ENCODE peak calls at places on chromosomes 7 and 10, in nine cellular contexts. J, X, L, H, Z, K, Y, A and M are unnamed samples. For H3K4me1, the result is how much of the 10 kb centered on the place peaks cover.

GRCh38 chr10:18117272-18117671 is 23.0 kb upstream of the CACNB2 start:
- DNase-seq in J (no peak), X (no peak), L (no peak), H (no peak), Z (no peak), K (no peak), Y (no peak), A (no peak), M (no peak)

GRCh38 chr7:120190566-120190965 is 82.4 kb upstream of the KCND2 start:
- DNase-seq in J (no peak), X (no peak), L (no peak), H (no peak), Z (no peak), K (no peak), Y (no peak), A (no peak), M (no peak)

GRCh38 chr7:38716397-38716796 is 85.2 kb upstream of the AMPH start:
- DNase-seq in J (no peak), X (no peak), L (no peak), H (no peak), Z (no peak), K (no peak), Y (no peak), A (no peak), M (no peak)

GRCh38 chr7:73442903-73443542 is 9.4 kb downstream of the FZD9 start:
- DNase-seq in J (no peak), X (no peak), L (no peak), H (no peak), Z (no peak), K (no peak), Y (no peak), A (no peak), M (no peak)

GRCh38 chr7:11228515-11228914 is 254.8 kb downstream of the PHF14 start:
- DNase-seq in J (no peak), X (no peak), L (peak), H (peak), Z (peak), K (peak), Y (peak), A (no peak), M (no peak)

GRCh38 chr10:101208543-101208942 is 20.7 kb downstream of the LBX1 start:
- DNase-seq in J (no peak), X (no peak), L (no peak), H (no peak), Z (no peak), K (no peak), Y (no peak), A (no peak), M (no peak)

GRCh38 chr10:69839696-69840345 is 38.1 kb downstream of the COL13A1 start:
- DNase-seq in J (no peak), X (no peak), L (no peak), H (no peak), Z (no peak), K (no peak), Y (no peak), A (no peak), M (no peak)

GRCh38 chr10:47421057-47421952 is 37.2 kb upstream of the ZNF488 start:
- DNase-seq in J (no peak), X (no peak), L (no peak), H (no peak), Z (no peak), K (no peak), Y (no peak), A (no peak), M (no peak)

GRCh38 chr10:95531994-95532399 is 29.2 kb downstream of the SORBS1 start:
- DNase-seq in J (no peak), X (no peak), L (no peak), H (no peak), Z (no peak), K (no peak), Y (no peak), A (no peak), M (no peak)

GRCh38 chr10:71694567-71694968 is 25.0 kb downstream of the C10orf105 start:
- DNase-seq in J (no peak), X (peak), L (peak), H (no peak), Z (peak), K (no peak), Y (peak), A (peak), M (peak)

GRCh38 chr7:129262333-129262732 is 37.5 kb downstream of the AHCYL2 start:
- DNase-seq in J (no peak), X (peak), L (no peak), H (no peak), Z (no peak), K (no peak), Y (no peak), A (no peak), M (no peak)

GRCh38 chr7:129256221-129256620 is 31.4 kb downstream of the AHCYL2 start:
- DNase-seq in J (no peak), X (no peak), L (no peak), H (no peak), Z (no peak), K (no peak), Y (no peak), A (no peak), M (no peak)

GRCh38 chr7:129257168-129257567 is 32.3 kb downstream of the AHCYL2 start:
- DNase-seq in J (no peak), X (no peak), L (no peak), H (no peak), Z (no peak), K (no peak), Y (no peak), A (no peak), M (no peak)

GRCh38 chr7:129255800-129256199 is 31.0 kb downstream of the AHCYL2 start:
- DNase-seq in J (no peak), X (no peak), L (no peak), H (no peak), Z (no peak), K (no peak), Y (no peak), A (no peak), M (no peak)

DNA sequence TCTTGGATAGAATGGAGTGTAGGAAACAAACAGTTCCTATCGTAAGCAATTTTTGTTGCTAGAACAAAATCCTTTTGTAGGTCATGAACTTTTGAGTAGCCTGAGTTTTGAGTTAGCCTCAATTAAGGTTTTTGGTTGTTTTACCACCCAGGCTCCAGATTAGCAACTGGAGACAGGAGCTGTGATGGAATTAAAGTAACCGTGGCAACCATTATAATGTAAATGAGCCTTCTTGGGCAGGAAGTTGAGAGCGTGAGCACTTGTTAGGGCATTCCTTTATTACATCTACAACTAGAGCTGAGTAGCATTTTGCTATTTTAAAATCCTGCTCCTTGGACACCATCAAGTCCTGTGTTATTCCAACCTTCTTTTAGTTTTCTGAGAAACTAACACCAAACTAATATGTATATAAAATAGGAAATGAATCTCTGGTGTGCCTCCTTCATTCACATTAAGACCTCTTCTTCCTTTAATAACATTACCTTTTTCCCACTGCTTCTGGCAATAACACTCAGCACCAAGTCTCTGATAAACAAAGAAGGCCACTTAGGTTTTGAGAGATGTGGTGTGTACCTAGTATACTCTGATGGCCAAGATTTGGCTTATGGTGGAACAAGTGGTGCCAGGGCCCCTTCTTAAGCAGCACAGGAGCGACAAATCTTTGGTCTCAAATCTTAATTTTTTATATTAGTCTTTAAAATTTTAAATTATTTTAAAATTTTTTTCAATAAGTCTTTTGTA is 34.0 kb downstream of the AHCYL2 start:
- DNase-seq in J (no peak), X (no peak), L (no peak), H (no peak), Z (no peak), K (no peak), Y (no peak), A (no peak), M (peak)
- H3K4me1 ChIP-seq in J (under half), X (under half), L (under half), H (under half), Z (under half), K (under half), Y (under half), A (under half), M (under half)

GRCh38 chr10:124091646-124092269 is 1.6 kb downstream of the CHST15 start:
- DNase-seq in J (no peak), X (peak), L (peak), H (peak), Z (no peak), K (no peak), Y (peak), A (no peak), M (no peak)

GRCh38 chr10:124092270-124093075 is 925 bp downstream of the CHST15 start:
- DNase-seq in J (no peak), X (peak), L (peak), H (peak), Z (peak), K (peak), Y (peak), A (no peak), M (no peak)

GRCh38 chr10:124089859-124090258 is 3.5 kb downstream of the CHST15 start:
- DNase-seq in J (no peak), X (peak), L (no peak), H (no peak), Z (no peak), K (no peak), Y (no peak), A (no peak), M (no peak)

GRCh38 chr10:124088944-124089343 is 4.5 kb downstream of the CHST15 start:
- DNase-seq in J (no peak), X (peak), L (peak), H (no peak), Z (no peak), K (no peak), Y (no peak), A (no peak), M (no peak)

GRCh38 chr10:124090630-124091209 is 2.7 kb downstream of the CHST15 start:
- DNase-seq in J (no peak), X (peak), L (peak), H (no peak), Z (no peak), K (peak), Y (peak), A (no peak), M (no peak)
- H3K4me1 ChIP-seq in J (under half), X (half or more), L (under half), H (under half), Z (under half), K (under half), Y (half or more), A (under half), M (under half)

DNA sequence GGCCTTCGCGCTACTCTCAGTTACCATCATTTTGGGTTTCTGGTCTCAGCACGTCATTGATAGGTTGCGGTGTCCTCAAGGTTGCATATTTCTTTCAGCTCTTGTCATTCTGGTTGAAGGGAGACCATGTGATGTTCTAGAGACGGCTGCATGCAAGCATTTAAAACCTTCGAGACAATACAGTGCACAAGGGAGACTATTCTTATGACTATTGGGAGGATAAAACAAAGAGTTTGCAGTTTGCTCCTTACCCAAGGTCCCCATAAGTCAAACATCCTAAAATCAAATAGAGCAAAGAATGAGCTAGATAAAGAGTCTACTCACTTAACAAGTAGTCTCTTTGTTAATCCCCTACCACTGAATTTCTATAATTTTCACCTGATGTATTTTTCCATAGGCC is 39.1 kb downstream of the NPVF start:
- DNase-seq in J (no peak), X (no peak), L (no peak), H (no peak), Z (no peak), K (no peak), Y (no peak), A (no peak), M (no peak)
- H3K4me1 ChIP-seq in J (under half), X (under half), L (under half), H (under half), Z (under half), K (under half), Y (under half), A (under half), M (under half)

DNA sequence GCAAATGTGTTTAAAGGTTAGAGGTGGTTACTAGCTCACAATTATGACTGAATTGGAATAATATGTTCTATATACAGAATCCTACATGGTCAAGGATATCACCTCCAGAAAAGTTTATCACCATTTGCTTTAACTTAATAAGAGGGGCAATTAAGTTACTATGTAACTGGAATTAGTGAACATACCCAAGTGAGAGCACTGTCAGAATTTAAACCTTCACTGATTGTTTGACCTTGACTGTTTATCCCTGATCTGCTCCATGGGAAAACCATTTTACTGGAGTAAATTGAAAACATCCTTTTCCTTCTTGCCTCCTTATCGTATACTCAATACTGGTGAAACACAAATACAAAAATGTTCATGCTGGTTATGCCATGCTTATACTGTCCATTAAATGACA is 107.4 kb downstream of the SEMA3D start:
- DNase-seq in J (no peak), X (no peak), L (no peak), H (no peak), Z (no peak), K (no peak), Y (no peak), A (no peak), M (no peak)
- H3K4me1 ChIP-seq in J (under half), X (under half), L (under half), H (under half), Z (under half), K (under half), Y (under half), A (under half), M (under half)

GRCh38 chr10:50601974-50602373 is 21.8 kb downstream of the SGMS1 start:
- DNase-seq in J (no peak), X (no peak), L (no peak), H (no peak), Z (no peak), K (no peak), Y (no peak), A (no peak), M (no peak)

GRCh38 chr10:50604823-50605222 is 18.9 kb downstream of the SGMS1 start:
- DNase-seq in J (no peak), X (no peak), L (no peak), H (no peak), Z (no peak), K (no peak), Y (no peak), A (no peak), M (no peak)

GRCh38 chr10:50605280-50606270 is 18.2 kb downstream of the SGMS1 start:
- DNase-seq in J (no peak), X (peak), L (peak), H (peak), Z (no peak), K (peak), Y (no peak), A (no peak), M (no peak)

GRCh38 chr10:50604049-50604640 is 19.6 kb downstream of the SGMS1 start:
- DNase-seq in J (no peak), X (peak), L (no peak), H (no peak), Z (no peak), K (no peak), Y (no peak), A (no peak), M (no peak)

DNA sequence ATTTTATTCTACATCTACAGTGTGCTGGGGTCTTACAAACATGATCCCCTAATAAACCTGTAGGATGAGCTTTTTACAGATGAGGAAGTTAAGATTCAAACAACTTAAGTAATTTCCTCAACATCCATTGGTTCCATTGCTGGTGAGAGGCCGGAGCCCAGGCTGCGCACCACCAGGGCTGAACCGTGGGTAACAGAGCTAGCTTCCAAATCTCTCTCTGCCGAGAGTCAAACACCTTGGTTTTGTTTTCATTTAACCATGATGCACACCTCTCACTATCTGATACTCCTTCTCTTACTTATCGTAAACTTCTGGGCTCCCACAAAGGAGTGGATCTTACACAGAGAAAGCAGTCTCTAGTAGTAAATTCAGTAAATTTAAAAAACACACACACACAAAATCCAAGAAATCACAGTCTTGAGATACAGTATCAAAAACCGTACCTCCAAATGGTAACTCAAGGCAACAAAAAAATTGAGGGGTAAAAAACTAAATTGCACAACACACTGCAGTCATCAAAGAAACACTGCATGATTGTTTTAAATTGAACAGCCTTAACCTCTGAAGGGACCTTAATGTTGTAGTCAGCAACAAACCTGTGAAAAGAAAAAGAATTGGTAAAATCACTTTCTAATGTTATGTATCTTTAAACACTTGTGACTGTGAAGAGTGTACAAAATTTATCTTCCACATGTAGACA is 20.5 kb downstream of the SGMS1 start:
- DNase-seq in J (no peak), X (peak), L (no peak), H (no peak), Z (no peak), K (no peak), Y (no peak), A (no peak), M (no peak)
- H3K4me1 ChIP-seq in J (under half), X (under half), L (under half), H (half or more), Z (under half), K (under half), Y (half or more), A (half or more), M (under half)